ENCODE peak calls at places on chromosomes 3 and 15, in ten cellular contexts. C is neural progenitor cell, W is keratinocyte, H is IMR-90, F is OCI-LY7, S is GM23248, R is mesenchymal stem cell, I is MM.1S, M is astrocyte, D is hepatocyte. T is an unnamed sample. For H3K9me3 and H3K36me3, the result is how much of the 10 kb centered on the place peaks cover.

GRCh38 chr3:10602769-10603768 is 97.7 kb upstream of the ATP2B2 start:
- DNase-seq in F (peak), H (no peak), D (no peak), R (no peak), C (no peak), M (no peak), S (no peak), W (no peak), I (peak), T (no peak)

GRCh38 chr15:67197364-67197695 is 57.1 kb downstream of the AAGAB start:
- DNase-seq in S (peak), H (no peak), W (no peak), C (no peak), F (no peak), R (peak), M (no peak), I (no peak), D (no peak), T (no peak)

GRCh38 chr15:71278989-71279756 is 163.9 kb downstream of the THSD4 start:
- DNase-seq in W (peak), D (peak), H (peak), M (peak), C (no peak), S (peak), F (no peak), I (no peak), R (peak), T (peak)

GRCh38 chr3:50559702-50560101 is 7.8 kb downstream of the C3orf18 start:
- DNase-seq in R (no peak), W (no peak), D (no peak), I (no peak), H (no peak), F (no peak), M (no peak), S (peak), C (no peak), T (peak)

GRCh38 chr3:166809520-166809919 is 570.6 kb downstream of the ZBBX start:
- DNase-seq in W (no peak), F (no peak), M (no peak), H (no peak), D (no peak), I (no peak), C (no peak), S (no peak), R (no peak), T (no peak)

GRCh38 chr3:73072634-73073033 is 11.2 kb downstream of the EBLN2 start:
- DNase-seq in W (no peak), M (no peak), S (no peak), I (no peak), C (no peak), R (no peak), F (no peak), D (no peak), H (no peak), T (no peak)

GRCh38 chr15:77060560-77060959 is 10.3 kb downstream of the TSPAN3 start:
- DNase-seq in R (no peak), C (no peak), M (peak), W (no peak), F (no peak), H (peak), D (no peak), I (peak), S (peak), T (no peak)

GRCh38 chr3:19920401-19921075 is 13.5 kb downstream of the EFHB start:
- DNase-seq in S (no peak), I (no peak), M (no peak), C (no peak), D (no peak), R (no peak), W (no peak), H (no peak), F (no peak), T (no peak)

GRCh38 chr3:73037369-73037699 is 24.1 kb upstream of the EBLN2 start:
- DNase-seq in H (peak), W (no peak), R (peak), M (peak), C (no peak), S (peak), F (no peak), I (no peak), D (no peak), T (no peak)

GRCh38 chr3:104785966-104786365 is 580.7 kb upstream of the ALCAM start:
- DNase-seq in W (no peak), S (no peak), C (no peak), H (peak), R (peak), M (peak), F (no peak), I (no peak), D (no peak), T (no peak)

GRCh38 chr3:37905987-37906674 is 44.5 kb downstream of the CTDSPL start:
- DNase-seq in I (no peak), M (peak), D (peak), C (no peak), W (no peak), S (peak), H (peak), F (peak), R (peak), T (no peak)

GRCh38 chr3:126353694-126354321 is 3.4 kb downstream of the KLF15 start:
- DNase-seq in F (no peak), S (no peak), R (no peak), H (no peak), I (peak), C (no peak), W (no peak), D (no peak), M (no peak), T (no peak)

GRCh38 chr3:89560546-89560945 is 453.1 kb downstream of the EPHA3 start:
- DNase-seq in R (peak), S (peak), D (peak), F (no peak), M (peak), I (no peak), W (no peak), H (peak), C (no peak), T (peak)

GRCh38 chr3:194333212-194333980 is 17.7 kb downstream of the CPN2 start:
- DNase-seq in F (peak), D (peak), C (peak), S (peak), H (peak), I (peak), R (peak), M (peak), W (no peak), T (peak)

GRCh38 chr3:100457811-100458210 is 34.6 kb upstream of the TMEM45A start:
- DNase-seq in M (no peak), S (no peak), W (no peak), F (no peak), H (no peak), C (no peak), I (no peak), D (no peak), R (no peak), T (no peak)

GRCh38 chr3:100458814-100459213 is 33.6 kb upstream of the TMEM45A start:
- DNase-seq in W (no peak), S (no peak), R (no peak), C (no peak), H (no peak), F (no peak), I (no peak), D (no peak), M (no peak), T (no peak)

GRCh38 chr3:100454684-100455083 is 37.7 kb upstream of the TMEM45A start:
- DNase-seq in R (no peak), W (no peak), M (no peak), I (no peak), S (no peak), C (no peak), D (peak), H (no peak), F (no peak), T (no peak)

GRCh38 chr3:100456745-100457144 is 35.7 kb upstream of the TMEM45A start:
- DNase-seq in W (no peak), M (no peak), F (no peak), I (no peak), C (no peak), D (no peak), R (no peak), H (no peak), S (no peak), T (no peak)

DNA sequence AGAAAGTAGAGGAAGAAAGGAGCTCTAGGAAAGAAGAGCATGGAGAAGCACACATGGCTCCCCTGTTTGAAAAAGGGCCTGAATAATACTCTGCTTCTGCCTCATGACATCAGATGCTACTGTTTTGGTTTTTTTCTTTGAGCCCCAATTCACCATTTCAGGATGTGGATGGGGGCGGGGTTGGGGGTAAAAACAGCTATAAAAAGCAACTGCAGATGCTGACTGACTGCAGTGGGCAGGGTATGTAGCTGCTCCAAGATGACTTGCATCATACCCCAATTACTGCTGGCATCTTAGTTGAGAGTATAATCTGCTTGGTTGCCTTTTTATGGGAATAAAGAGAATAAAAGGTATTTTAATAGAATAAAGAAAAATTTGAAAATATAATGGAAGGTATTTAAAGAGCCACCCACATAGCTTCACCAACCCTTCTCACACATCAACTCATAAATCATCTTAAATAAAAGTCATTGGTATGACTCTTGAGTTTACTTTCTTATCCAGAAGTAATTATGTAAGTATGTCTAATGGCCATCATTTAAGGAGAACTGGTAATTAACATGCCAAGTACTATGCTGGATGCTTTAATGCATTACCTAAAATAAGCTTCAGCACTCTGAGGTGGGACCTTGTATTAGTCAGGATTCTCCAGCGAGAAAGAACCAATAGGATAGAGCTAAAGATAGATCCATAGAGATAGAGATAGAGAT is 36.4 kb upstream of the TMEM45A start:
- DNase-seq in D (no peak), W (no peak), R (no peak), C (no peak), M (no peak), H (no peak), I (peak), F (peak), S (no peak), T (no peak)
- H3K4me2 ChIP-seq in D (no peak), W (no peak), R (no peak), C (no peak), M (no peak), H (no peak), I (peak), F (peak), S (no peak), T (no peak)

GRCh38 chr15:25239471-25240345 is 199.1 kb downstream of the UBE3A start:
- DNase-seq in C (no peak), W (no peak), M (no peak), I (no peak), F (no peak), R (no peak), S (no peak), H (no peak), D (no peak), T (no peak)

GRCh38 chr15:25237291-25237978 is 201.4 kb downstream of the UBE3A start:
- DNase-seq in H (no peak), S (no peak), F (no peak), R (no peak), I (no peak), D (no peak), W (no peak), C (no peak), M (no peak), T (no peak)

GRCh38 chr15:25238126-25238525 is 200.7 kb downstream of the UBE3A start:
- DNase-seq in W (no peak), F (no peak), S (no peak), I (no peak), D (no peak), C (no peak), R (no peak), H (no peak), M (no peak), T (no peak)

GRCh38 chr15:25240461-25241021 is 198.3 kb downstream of the UBE3A start:
- DNase-seq in M (no peak), H (no peak), W (no peak), I (no peak), R (no peak), F (no peak), C (no peak), S (no peak), D (no peak), T (no peak)

DNA sequence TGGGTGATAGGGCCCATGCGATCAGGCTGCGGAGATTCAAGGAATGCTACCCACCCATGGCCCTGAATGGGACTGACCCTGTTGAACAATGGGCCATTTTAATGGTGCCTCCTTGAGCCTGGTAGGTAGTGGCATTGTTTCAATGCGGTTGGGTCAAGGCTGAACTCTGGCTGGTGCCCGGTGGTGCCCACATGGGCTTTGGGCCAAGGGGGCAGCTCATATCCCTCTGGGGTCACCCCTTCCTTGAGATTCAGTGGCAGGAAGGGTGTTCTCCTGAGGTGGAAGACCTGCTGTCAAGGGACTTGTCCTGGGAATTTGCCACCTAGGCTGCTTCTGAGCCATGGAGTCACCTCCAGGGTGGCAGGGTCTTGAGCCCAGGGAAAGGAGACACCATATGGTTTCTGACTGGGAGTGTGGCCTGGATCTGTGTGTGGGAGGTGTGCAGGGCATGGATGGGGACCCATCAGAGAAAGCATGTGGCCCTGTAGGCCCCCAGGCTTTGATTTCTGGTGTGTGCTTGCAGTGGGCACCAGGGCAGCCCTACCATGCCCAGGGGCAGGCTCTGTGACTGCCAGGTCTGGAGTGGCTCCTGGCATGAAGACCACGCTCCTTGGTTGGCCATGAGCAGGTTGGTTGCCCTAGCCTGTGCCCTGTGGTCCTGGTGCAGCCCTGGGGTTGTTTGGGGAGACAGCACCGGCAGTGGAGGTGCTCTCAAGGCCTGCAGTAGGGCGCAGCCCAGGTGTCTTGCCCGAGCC is 199.9 kb downstream of the UBE3A start:
- DNase-seq in F (no peak), H (no peak), I (no peak), S (no peak), M (no peak), R (no peak), W (no peak), D (no peak), C (no peak), T (no peak)
- H3K9me3 ChIP-seq in F (under half), H (half or more), I (under half), S (under half), M (under half), R (under half), W (under half), D (under half), C (under half), T (under half)

DNA sequence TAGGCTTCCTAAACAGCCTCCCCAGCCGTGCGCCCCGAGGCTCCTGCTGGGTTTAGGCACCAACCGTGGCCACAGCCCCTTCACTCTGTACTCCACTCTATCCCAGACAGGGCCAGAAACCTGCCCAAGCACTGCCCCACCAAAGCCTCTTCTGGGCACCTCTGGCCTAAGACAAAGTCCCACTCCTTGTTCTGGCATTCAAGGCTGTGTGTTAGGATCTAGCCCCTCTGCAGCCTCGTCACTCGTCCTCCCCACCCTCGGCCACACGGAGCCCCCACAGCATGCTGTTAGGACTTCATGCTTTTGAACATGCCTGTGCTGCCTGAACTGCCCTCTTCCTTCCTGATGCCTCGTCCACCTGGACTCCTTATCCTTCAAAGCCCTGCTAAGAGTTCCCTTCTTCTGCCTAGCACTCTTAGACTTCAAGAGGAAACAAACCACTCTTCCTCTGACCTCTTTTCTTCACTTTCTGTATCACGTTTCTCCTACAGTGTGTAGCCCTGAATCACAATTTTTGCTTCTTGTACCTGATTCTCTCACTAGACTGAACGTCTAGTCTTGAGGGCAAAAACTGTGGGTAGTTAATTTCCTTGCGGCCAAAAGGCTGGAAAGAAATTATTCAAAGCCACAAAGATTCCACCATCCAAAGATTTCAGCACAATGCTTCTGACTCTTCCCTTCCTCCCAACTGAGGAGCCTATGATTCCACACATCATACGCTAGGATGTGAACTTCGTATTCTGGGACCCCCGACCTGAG is 28.6 kb downstream of the WNT7A start:
- DNase-seq in W (no peak), S (no peak), F (no peak), C (no peak), I (no peak), M (no peak), H (no peak), R (no peak), D (no peak), T (no peak)
- H3K36me3 ChIP-seq in W (under half), S (under half), F (under half), C (under half), I (under half), M (under half), H (under half), R (under half), D (under half), T (under half)

GRCh38 chr3:46112296-46112695 is 85.0 kb upstream of the XCR1 start:
- DNase-seq in R (no peak), C (no peak), D (no peak), H (no peak), S (no peak), F (no peak), M (no peak), I (no peak), W (peak), T (no peak)
- H3K4me2 ChIP-seq in R (no peak), C (no peak), D (no peak), H (no peak), S (no peak), F (no peak), M (no peak), I (no peak), W (no peak), T (peak)

GRCh38 chr3:1727242-1727641 is 371.4 kb upstream of the CNTN4 start:
- DNase-seq in W (no peak), F (no peak), R (no peak), M (no peak), I (no peak), H (no peak), S (no peak), D (no peak), C (no peak), T (no peak)
- H3K9me3 ChIP-seq in W (under half), F (under half), R (under half), M (under half), I (under half), H (under half), S (under half), D (under half), C (under half), T (under half)

GRCh38 chr3:128069271-128069670 is 17.0 kb downstream of the SEC61A1 start:
- DNase-seq in M (no peak), H (no peak), D (no peak), W (no peak), I (no peak), F (no peak), R (no peak), C (no peak), S (no peak), T (no peak)
- H3K36me3 ChIP-seq in M (half or more), H (half or more), D (under half), W (half or more), I (under half), F (half or more), R (half or more), C (under half), S (half or more), T (half or more)

GRCh38 chr15:78104566-78105500 is 12.5 kb downstream of the SH2D7 start:
- DNase-seq in R (no peak), S (no peak), M (no peak), F (no peak), H (no peak), W (no peak), D (no peak), C (no peak), I (no peak), T (no peak)
- H3K4me2 ChIP-seq in R (no peak), S (no peak), M (no peak), F (no peak), H (no peak), W (no peak), D (no peak), C (no peak), I (no peak), T (peak)

GRCh38 chr3:26246901-26247300 is 375.7 kb upstream of the LRRC3B start:
- DNase-seq in R (no peak), S (no peak), C (no peak), H (no peak), F (no peak), W (no peak), D (no peak), I (no peak), M (no peak), T (no peak)
- H3K9me3 ChIP-seq in R (under half), S (under half), C (under half), H (under half), F (under half), W (under half), D (under half), I (under half), M (under half), T (under half)

T was measured in PC-9.